ENCODE peak calls at places on chromosome 5, in six cellular contexts. W, N, H, X, F and R are unnamed samples.

GRCh38 chr5:172223901-172224873 is 30.2 kb downstream of the EFCAB9 start:
- DNase-seq in W (no peak), N (no peak), H (peak), X (no peak), F (no peak), R (no peak)

GRCh38 chr5:74334434-74335364 is 305.8 kb downstream of the ENC1 start:
- DNase-seq in W (no peak), N (peak), H (no peak), X (no peak), F (no peak), R (no peak)

GRCh38 chr5:33410221-33410620 is 30.5 kb upstream of the TARS1 start:
- DNase-seq in W (no peak), N (no peak), H (no peak), X (no peak), F (no peak), R (no peak)

GRCh38 chr5:154866841-154867240 is 8.4 kb downstream of the CNOT8 start:
- DNase-seq in W (no peak), N (no peak), H (no peak), X (no peak), F (no peak), R (no peak)

GRCh38 chr5:39164529-39165402 is 54.6 kb downstream of the FYB1 start:
- DNase-seq in W (no peak), N (peak), H (no peak), X (no peak), F (no peak), R (no peak)

GRCh38 chr5:74299833-74300232 is 340.7 kb downstream of the ENC1 start:
- DNase-seq in W (no peak), N (no peak), H (no peak), X (no peak), F (no peak), R (no peak)

GRCh38 chr5:67984546-67984945 is 231.0 kb upstream of the PIK3R1 start:
- DNase-seq in W (no peak), N (no peak), H (no peak), X (no peak), F (no peak), R (no peak)

GRCh38 chr5:115291397-115291796 is 5.1 kb downstream of the CCDC112 start:
- DNase-seq in W (no peak), N (no peak), H (no peak), X (no peak), F (no peak), R (no peak)

GRCh38 chr5:75363726-75364495 is 26.9 kb downstream of the HMGCR start:
- DNase-seq in W (no peak), N (no peak), H (no peak), X (no peak), F (no peak), R (no peak)

GRCh38 chr5:158147227-158147626 is 288.3 kb upstream of the CLINT1 start:
- DNase-seq in W (peak), N (no peak), H (no peak), X (no peak), F (no peak), R (no peak)

GRCh38 chr5:138968601-138969000 is 93.5 kb upstream of the LRRTM2 start:
- DNase-seq in W (no peak), N (no peak), H (no peak), X (no peak), F (no peak), R (no peak)

GRCh38 chr5:112844489-112844888 is 16.6 kb upstream of the SRP19 start:
- DNase-seq in W (no peak), N (no peak), H (no peak), X (no peak), F (no peak), R (no peak)

GRCh38 chr5:115709585-115709984 is 83.7 kb upstream of the TMED7 start:
- DNase-seq in W (no peak), N (no peak), H (no peak), X (no peak), F (no peak), R (no peak)

GRCh38 chr5:170420809-170421412 is 31.7 kb upstream of the KCNMB1 start:
- DNase-seq in W (peak), N (peak), H (no peak), X (peak), F (peak), R (peak)

GRCh38 chr5:148311516-148311915 is 707 bp upstream of the SPINK7 start:
- DNase-seq in W (no peak), N (no peak), H (no peak), X (no peak), F (no peak), R (no peak)

GRCh38 chr5:139882961-139883539 is 87.4 kb downstream of the PSD2 start:
- DNase-seq in W (peak), N (no peak), H (no peak), X (no peak), F (no peak), R (no peak)

GRCh38 chr5:147659166-147659929 is 123.2 kb downstream of the JAKMIP2 start:
- DNase-seq in W (no peak), N (no peak), H (no peak), X (no peak), F (peak), R (no peak)

GRCh38 chr5:148186248-148187003 is 16.4 kb upstream of the SPINK6 start:
- DNase-seq in W (no peak), N (no peak), H (no peak), X (no peak), F (no peak), R (peak)

GRCh38 chr5:142529626-142530278 is 156.1 kb downstream of the FGF1 start:
- DNase-seq in W (no peak), N (no peak), H (no peak), X (no peak), F (peak), R (no peak)

GRCh38 chr5:83947763-83948162 is 227.1 kb upstream of the HAPLN1 start:
- DNase-seq in W (no peak), N (no peak), H (no peak), X (no peak), F (no peak), R (no peak)

GRCh38 chr5:42787845-42788244 is 23.8 kb downstream of the SELENOP start:
- DNase-seq in W (no peak), N (no peak), H (no peak), X (no peak), F (no peak), R (no peak)

GRCh38 chr5:158951951-158952545 is 147.7 kb downstream of the EBF1 start:
- DNase-seq in W (no peak), N (no peak), H (no peak), X (peak), F (no peak), R (no peak)

GRCh38 chr5:1523793-1524480 is at the start of gene LPCAT1:
- DNase-seq in W (peak), N (peak), H (no peak), X (peak), F (peak), R (peak)

GRCh38 chr5:110590187-110590586 is 136.3 kb downstream of the TMEM232 start:
- DNase-seq in W (no peak), N (no peak), H (no peak), X (no peak), F (peak), R (no peak)

GRCh38 chr5:7529880-7530279 is 133.9 kb downstream of the ADCY2 start:
- DNase-seq in W (no peak), N (no peak), H (no peak), X (no peak), F (no peak), R (no peak)

GRCh38 chr5:171757853-171758535 is 27.6 kb upstream of the SMIM23 start:
- DNase-seq in W (no peak), N (no peak), H (no peak), X (no peak), F (peak), R (peak)

GRCh38 chr5:58671155-58671554 is 88.3 kb downstream of the RAB3C start:
- DNase-seq in W (no peak), N (no peak), H (no peak), X (no peak), F (no peak), R (no peak)

GRCh38 chr5:114387433-114387832 is 25.6 kb downstream of the KCNN2 start:
- DNase-seq in W (no peak), N (no peak), H (no peak), X (no peak), F (no peak), R (no peak)

GRCh38 chr5:174420651-174421407 is 303.6 kb upstream of the MSX2 start:
- DNase-seq in W (no peak), N (no peak), H (no peak), X (no peak), F (no peak), R (no peak)

GRCh38 chr5:84069608-84070179 is 315.0 kb downstream of the EDIL3 start:
- DNase-seq in W (no peak), N (no peak), H (no peak), X (no peak), F (no peak), R (no peak)

GRCh38 chr5:80754900-80755299 is 100.1 kb upstream of the DHFR start:
- DNase-seq in W (no peak), N (no peak), H (peak), X (no peak), F (no peak), R (peak)

GRCh38 chr5:158155087-158155486 is 296.1 kb upstream of the CLINT1 start:
- DNase-seq in W (no peak), N (no peak), H (no peak), X (no peak), F (no peak), R (no peak)

GRCh38 chr5:177540438-177540837 is 13.9 kb downstream of the FAM193B start:
- DNase-seq in W (no peak), N (no peak), H (no peak), X (no peak), F (no peak), R (no peak)

GRCh38 chr5:80711938-80712337 is 57.2 kb upstream of the DHFR start:
- DNase-seq in W (peak), N (peak), H (no peak), X (no peak), F (peak), R (no peak)

GRCh38 chr5:137040641-137041340 is 458.3 kb downstream of the SPOCK1 start:
- DNase-seq in W (no peak), N (no peak), H (no peak), X (no peak), F (no peak), R (no peak)
- TF ChIP-seq GABPA in W (no peak), N (no peak), H (no peak), X (no peak), F (no peak), R (no peak)

DNA sequence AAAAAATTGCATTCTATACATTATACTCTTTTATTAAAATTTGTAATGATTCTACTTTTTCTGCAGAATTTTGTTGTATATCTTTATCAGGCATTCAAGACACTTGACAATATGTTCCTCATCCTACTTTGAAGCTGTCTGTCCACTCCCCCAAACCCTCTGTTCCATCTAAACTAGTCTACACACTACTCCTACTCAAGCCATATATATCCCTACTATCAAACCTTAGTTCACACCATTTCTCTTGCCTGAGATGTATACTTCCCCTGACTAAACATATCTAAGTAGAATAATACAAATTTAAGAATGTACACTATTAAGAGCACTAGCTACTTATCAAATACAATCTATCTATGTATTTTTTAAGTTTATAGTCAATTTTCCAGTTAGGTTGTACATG is 107.1 kb upstream of the FTMT start:
- DNase-seq in W (no peak), N (no peak), H (no peak), X (no peak), F (no peak), R (no peak)
- TF ChIP-seq GABPA in W (no peak), N (no peak), H (no peak), X (no peak), F (no peak), R (no peak)

GRCh38 chr5:66661149-66661548 is 65.0 kb downstream of the MAST4 start:
- DNase-seq in W (no peak), N (no peak), H (no peak), X (no peak), F (no peak), R (no peak)
- TF ChIP-seq GABPA in W (no peak), N (no peak), H (no peak), X (no peak), F (no peak), R (no peak)

DNA sequence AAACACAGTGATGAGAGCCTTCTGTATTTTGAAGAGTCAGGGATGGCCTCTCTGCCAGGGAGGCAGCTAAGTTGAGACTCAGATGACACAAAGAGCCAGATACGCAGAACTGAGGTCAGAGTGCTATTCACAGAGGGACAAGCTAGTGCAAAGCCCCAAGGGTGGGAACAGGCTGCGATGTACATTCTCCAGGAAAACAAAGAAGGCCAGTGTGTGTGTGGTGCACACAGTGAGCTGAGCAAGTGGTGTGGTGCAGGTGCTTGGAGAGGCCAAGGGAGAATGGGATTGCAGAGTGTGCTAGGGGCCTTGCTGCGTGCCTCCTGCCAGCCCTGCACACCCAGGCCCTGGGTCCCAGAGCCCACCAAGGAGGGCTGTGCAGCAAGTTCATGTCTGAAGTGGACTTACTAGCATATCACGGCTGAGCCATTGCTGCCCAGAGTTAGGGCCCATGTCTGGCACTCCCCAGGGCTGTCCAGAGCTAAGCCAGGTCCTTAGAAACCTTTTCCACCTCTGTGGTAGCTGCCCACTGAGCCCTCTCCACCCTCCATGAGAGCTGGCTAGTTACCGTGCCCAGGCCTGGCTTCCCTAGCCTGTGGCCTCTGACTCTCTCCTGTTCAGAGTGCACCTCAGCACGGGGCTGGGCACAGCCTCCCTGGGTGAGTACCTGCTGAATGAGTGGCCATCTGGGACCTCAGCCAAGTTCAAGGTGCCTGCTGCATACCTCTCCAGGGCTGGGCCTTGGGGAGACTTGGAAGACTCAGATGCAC is 9.3 kb downstream of the SLC25A48 start:
- DNase-seq in W (no peak), N (no peak), H (no peak), X (no peak), F (no peak), R (no peak)
- TF ChIP-seq GABPA in W (no peak), N (no peak), H (no peak), X (no peak), F (no peak), R (no peak)

GRCh38 chr5:27130587-27130986 is 92.2 kb upstream of the CDH9 start:
- DNase-seq in W (no peak), N (no peak), H (no peak), X (no peak), F (no peak), R (no peak)
- TF ChIP-seq GABPA in W (no peak), N (no peak), H (no peak), X (no peak), F (no peak), R (no peak)

GRCh38 chr5:71887680-71888079 is 168.6 kb downstream of the CARTPT start:
- DNase-seq in W (peak), N (peak), H (peak), X (no peak), F (peak), R (peak)
- TF ChIP-seq GABPA in W (peak), N (peak), H (peak), X (no peak), F (no peak), R (no peak)

DNA sequence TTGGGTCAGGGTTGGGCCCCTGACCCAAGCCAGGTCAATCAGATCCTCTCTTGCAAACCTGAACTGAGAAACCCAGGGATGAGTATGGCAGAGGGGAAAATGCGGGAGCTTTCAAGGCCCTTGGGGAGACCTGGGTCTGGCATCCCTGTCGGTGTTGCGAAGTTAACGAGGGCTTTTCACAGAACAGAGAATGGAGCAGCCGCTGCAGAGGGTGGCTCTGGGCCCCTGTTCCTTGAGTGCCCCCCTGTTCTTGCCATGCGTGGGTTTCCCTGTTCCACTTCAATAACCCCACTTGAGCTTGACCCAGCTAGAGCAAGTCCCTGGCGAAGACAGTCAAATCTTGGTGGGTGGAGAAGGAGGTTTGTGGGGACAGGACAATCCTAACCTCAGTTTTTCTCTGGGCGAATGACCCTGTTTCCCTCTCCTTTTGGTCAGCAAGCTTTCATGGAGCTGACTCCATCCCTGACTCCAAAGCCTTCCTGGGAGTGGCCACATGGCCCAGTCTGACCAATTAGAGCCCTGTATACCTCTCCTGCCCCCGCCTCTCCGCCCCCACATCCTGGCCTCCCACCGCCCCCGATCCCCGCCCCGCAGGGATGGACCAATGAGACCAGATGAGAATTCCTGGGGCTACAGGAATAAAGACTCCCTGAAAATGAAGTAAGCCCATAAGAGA is 2.9 kb upstream of the VDAC1 start:
- DNase-seq in W (peak), N (peak), H (no peak), X (peak), F (no peak), R (no peak)
- TF ChIP-seq GABPA in W (no peak), N (no peak), H (no peak), X (no peak), F (no peak), R (no peak)

GRCh38 chr5:32285489-32286138 is 27.1 kb downstream of the MTMR12 start:
- DNase-seq in W (no peak), N (peak), H (no peak), X (no peak), F (no peak), R (no peak)

GRCh38 chr5:32280656-32281081 is 32.1 kb downstream of the MTMR12 start:
- DNase-seq in W (no peak), N (no peak), H (peak), X (no peak), F (no peak), R (no peak)

GRCh38 chr5:32282633-32283032 is 30.1 kb downstream of the MTMR12 start:
- DNase-seq in W (no peak), N (no peak), H (no peak), X (no peak), F (no peak), R (no peak)

GRCh38 chr5:32283539-32284377 is 29.0 kb downstream of the MTMR12 start:
- DNase-seq in W (no peak), N (no peak), H (no peak), X (no peak), F (no peak), R (no peak)

DNA sequence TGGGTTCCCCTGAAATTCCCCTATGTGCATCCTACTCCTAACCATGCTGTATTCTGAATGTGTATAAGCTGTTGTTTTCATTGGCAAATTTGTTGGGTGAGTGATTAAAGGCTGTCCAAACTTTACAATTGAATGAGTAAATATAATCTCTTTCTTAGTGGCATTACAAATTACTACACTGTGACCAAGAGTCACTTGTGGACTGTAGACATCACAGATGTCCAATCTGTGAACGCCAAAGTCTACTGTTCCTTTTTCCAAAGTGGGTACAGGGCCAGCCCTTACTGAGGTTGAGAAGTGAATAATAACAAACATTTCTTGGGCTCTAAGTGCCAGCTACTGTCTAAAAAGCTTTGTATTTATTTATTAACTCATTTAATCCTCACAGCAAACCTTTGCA is 29.7 kb downstream of the MTMR12 start:
- DNase-seq in W (no peak), N (no peak), H (no peak), X (no peak), F (no peak), R (no peak)
- TF ChIP-seq GABPA in W (no peak), N (no peak), H (no peak), X (no peak), F (no peak), R (no peak)